ENCODE peak calls at places on chromosomes 6 and 20, in seven cellular contexts. One of them, this sample, is unnamed.

GRCh38 chr20:35093245-35093884 is 758 bp upstream of the TRPC4AP start:
- DNase-seq in H1: no peak
- DNase-seq in SK-N-SH: no peak
- DNase-seq in HCT116: no peak
- DNase-seq in HepG2: no peak
- DNase-seq in GM12878: no peak
- DNase-seq in K562: peak
- DNase-seq in this sample: no peak

GRCh38 chr20:25116746-25117457 is 35.0 kb upstream of the VSX1 start:
- DNase-seq in GM12878: no peak
- DNase-seq in HCT116: no peak
- DNase-seq in K562: no peak
- DNase-seq in SK-N-SH: no peak
- DNase-seq in H1: peak
- DNase-seq in HepG2: no peak
- DNase-seq in this sample: no peak

GRCh38 chr6:134106702-134107101 is 54.3 kb upstream of the SLC2A12 start:
- DNase-seq in SK-N-SH: no peak
- DNase-seq in HCT116: no peak
- DNase-seq in HepG2: no peak
- DNase-seq in GM12878: no peak
- DNase-seq in K562: no peak
- DNase-seq in H1: no peak
- DNase-seq in this sample: no peak

GRCh38 chr20:51385941-51386530 is 156.5 kb downstream of the NFATC2 start:
- DNase-seq in H1: no peak
- DNase-seq in K562: peak
- DNase-seq in SK-N-SH: peak
- DNase-seq in HCT116: peak
- DNase-seq in GM12878: no peak
- DNase-seq in HepG2: peak
- DNase-seq in this sample: peak

GRCh38 chr20:939606-940005 is 23.5 kb upstream of the ANGPT4 start:
- DNase-seq in HCT116: no peak
- DNase-seq in HepG2: no peak
- DNase-seq in K562: no peak
- DNase-seq in H1: no peak
- DNase-seq in GM12878: no peak
- DNase-seq in SK-N-SH: no peak
- DNase-seq in this sample: no peak

GRCh38 chr20:19022791-19023448 is 189.5 kb upstream of the SLC24A3 start:
- DNase-seq in SK-N-SH: no peak
- DNase-seq in HepG2: no peak
- DNase-seq in GM12878: no peak
- DNase-seq in HCT116: no peak
- DNase-seq in H1: peak
- DNase-seq in K562: no peak
- DNase-seq in this sample: no peak

GRCh38 chr20:63955281-63955845 is 853 bp downstream of the UCKL1 start:
- DNase-seq in HepG2: peak
- DNase-seq in SK-N-SH: peak
- DNase-seq in HCT116: no peak
- DNase-seq in K562: peak
- DNase-seq in GM12878: no peak
- DNase-seq in H1: peak
- DNase-seq in this sample: peak

GRCh38 chr20:35087355-35087754 is 5.3 kb downstream of the TRPC4AP start:
- DNase-seq in HCT116: no peak
- DNase-seq in K562: no peak
- DNase-seq in HepG2: no peak
- DNase-seq in GM12878: no peak
- DNase-seq in H1: no peak
- DNase-seq in SK-N-SH: no peak
- DNase-seq in this sample: no peak

GRCh38 chr6:25263602-25264001 is 15.6 kb upstream of the CARMIL1 start:
- DNase-seq in SK-N-SH: no peak
- DNase-seq in K562: no peak
- DNase-seq in HCT116: no peak
- DNase-seq in HepG2: no peak
- DNase-seq in H1: no peak
- DNase-seq in GM12878: no peak
- DNase-seq in this sample: no peak

GRCh38 chr6:22598386-22598785 is 29.0 kb downstream of the HDGFL1 start:
- DNase-seq in HepG2: no peak
- DNase-seq in K562: no peak
- DNase-seq in HCT116: no peak
- DNase-seq in SK-N-SH: no peak
- DNase-seq in GM12878: no peak
- DNase-seq in H1: no peak
- DNase-seq in this sample: no peak

GRCh38 chr6:133964052-133964451 is 11.0 kb downstream of the TBPL1 start:
- DNase-seq in GM12878: no peak
- DNase-seq in SK-N-SH: no peak
- DNase-seq in HepG2: no peak
- DNase-seq in K562: no peak
- DNase-seq in HCT116: no peak
- DNase-seq in H1: no peak
- DNase-seq in this sample: no peak

GRCh38 chr20:17556842-17557674 is 12.8 kb upstream of the DSTN start:
- DNase-seq in H1: peak
- DNase-seq in GM12878: no peak
- DNase-seq in SK-N-SH: peak
- DNase-seq in HepG2: no peak
- DNase-seq in HCT116: no peak
- DNase-seq in K562: peak
- DNase-seq in this sample: no peak

GRCh38 chr20:17558941-17559304 is 11.0 kb upstream of the DSTN start:
- DNase-seq in GM12878: no peak
- DNase-seq in HepG2: no peak
- DNase-seq in H1: no peak
- DNase-seq in K562: no peak
- DNase-seq in SK-N-SH: no peak
- DNase-seq in HCT116: no peak
- DNase-seq in this sample: no peak

GRCh38 chr20:17559338-17559737 is 10.5 kb upstream of the DSTN start:
- DNase-seq in GM12878: no peak
- DNase-seq in K562: no peak
- DNase-seq in SK-N-SH: no peak
- DNase-seq in HepG2: no peak
- DNase-seq in H1: peak
- DNase-seq in HCT116: no peak
- DNase-seq in this sample: peak

GRCh38 chr20:17558154-17558940 is 11.5 kb upstream of the DSTN start:
- DNase-seq in GM12878: no peak
- DNase-seq in HepG2: peak
- DNase-seq in H1: peak
- DNase-seq in SK-N-SH: no peak
- DNase-seq in HCT116: peak
- DNase-seq in K562: peak
- DNase-seq in this sample: peak

GRCh38 chr20:17557675-17558006 is 12.2 kb upstream of the DSTN start:
- DNase-seq in H1: no peak
- DNase-seq in HCT116: peak
- DNase-seq in GM12878: no peak
- DNase-seq in SK-N-SH: no peak
- DNase-seq in K562: peak
- DNase-seq in HepG2: peak
- DNase-seq in this sample: no peak
- TF ChIP-seq JUND in H1: no peak
- TF ChIP-seq JUND in HCT116: peak
- TF ChIP-seq JUND in GM12878: no peak
- TF ChIP-seq JUND in SK-N-SH: peak
- TF ChIP-seq JUND in K562: no peak
- TF ChIP-seq JUND in HepG2: no peak
- TF ChIP-seq JUND in this sample: peak

DNA sequence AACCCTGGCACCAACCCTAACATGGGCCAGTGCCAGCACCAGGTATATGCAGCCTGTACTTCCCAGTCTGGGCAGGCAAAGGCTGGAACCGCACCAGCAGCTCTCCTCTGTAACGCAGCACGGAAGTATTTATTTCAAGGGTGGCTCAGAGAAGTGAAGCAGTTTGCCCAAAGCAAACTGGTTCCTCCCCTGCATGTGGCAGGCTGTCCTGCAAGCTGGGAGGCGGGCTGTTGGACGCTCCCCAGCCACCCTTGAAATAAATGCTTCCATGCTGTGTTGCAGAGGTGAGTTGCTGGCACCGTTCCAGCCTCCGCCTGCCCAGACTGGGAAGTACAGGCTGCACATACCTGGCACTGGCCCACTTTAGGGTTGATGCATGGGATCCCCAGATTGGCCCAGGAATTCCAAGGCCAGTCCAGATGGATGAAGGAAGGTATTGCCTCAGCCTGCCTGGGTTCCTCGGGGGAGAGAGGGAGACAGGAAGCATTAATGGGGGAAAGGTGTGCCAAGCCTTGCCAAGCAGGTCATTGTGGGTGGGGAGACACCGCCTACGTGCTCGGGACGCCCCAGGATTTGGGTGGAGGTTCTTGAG is 49.8 kb downstream of the PPARD start:
- DNase-seq in HepG2: peak
- DNase-seq in K562: no peak
- DNase-seq in HCT116: no peak
- DNase-seq in SK-N-SH: no peak
- DNase-seq in H1: no peak
- DNase-seq in GM12878: no peak
- DNase-seq in this sample: peak
- TF ChIP-seq JUND in HepG2: no peak
- TF ChIP-seq JUND in K562: no peak
- TF ChIP-seq JUND in HCT116: no peak
- TF ChIP-seq JUND in SK-N-SH: no peak
- TF ChIP-seq JUND in H1: no peak
- TF ChIP-seq JUND in GM12878: no peak
- TF ChIP-seq JUND in this sample: no peak

GRCh38 chr6:2478200-2478599 is 232.8 kb upstream of the GMDS start:
- DNase-seq in K562: no peak
- DNase-seq in HepG2: no peak
- DNase-seq in SK-N-SH: no peak
- DNase-seq in GM12878: no peak
- DNase-seq in HCT116: no peak
- DNase-seq in H1: no peak
- DNase-seq in this sample: no peak
- TF ChIP-seq JUND in K562: no peak
- TF ChIP-seq JUND in HepG2: no peak
- TF ChIP-seq JUND in SK-N-SH: no peak
- TF ChIP-seq JUND in GM12878: no peak
- TF ChIP-seq JUND in HCT116: no peak
- TF ChIP-seq JUND in H1: no peak
- TF ChIP-seq JUND in this sample: no peak

GRCh38 chr6:123965894-123966293 is 162.2 kb downstream of the NKAIN2 start:
- DNase-seq in GM12878: no peak
- DNase-seq in K562: no peak
- DNase-seq in HepG2: peak
- DNase-seq in H1: no peak
- DNase-seq in HCT116: no peak
- DNase-seq in SK-N-SH: peak
- DNase-seq in this sample: peak
- TF ChIP-seq JUND in GM12878: no peak
- TF ChIP-seq JUND in K562: no peak
- TF ChIP-seq JUND in HepG2: no peak
- TF ChIP-seq JUND in H1: no peak
- TF ChIP-seq JUND in HCT116: no peak
- TF ChIP-seq JUND in SK-N-SH: no peak
- TF ChIP-seq JUND in this sample: no peak

GRCh38 chr6:16291739-16292138 is 53.4 kb downstream of the GMPR start:
- DNase-seq in HepG2: no peak
- DNase-seq in H1: no peak
- DNase-seq in K562: no peak
- DNase-seq in SK-N-SH: no peak
- DNase-seq in GM12878: no peak
- DNase-seq in HCT116: no peak
- DNase-seq in this sample: no peak

GRCh38 chr6:16292942-16293341 is 54.6 kb downstream of the GMPR start:
- DNase-seq in HepG2: no peak
- DNase-seq in H1: no peak
- DNase-seq in HCT116: no peak
- DNase-seq in SK-N-SH: no peak
- DNase-seq in K562: no peak
- DNase-seq in GM12878: no peak
- DNase-seq in this sample: no peak

GRCh38 chr6:16294371-16294770 is 56.0 kb downstream of the GMPR start:
- DNase-seq in K562: no peak
- DNase-seq in HepG2: no peak
- DNase-seq in SK-N-SH: no peak
- DNase-seq in GM12878: no peak
- DNase-seq in HCT116: no peak
- DNase-seq in H1: no peak
- DNase-seq in this sample: no peak

GRCh38 chr6:16295060-16295459 is 56.7 kb downstream of the GMPR start:
- DNase-seq in H1: no peak
- DNase-seq in K562: no peak
- DNase-seq in HCT116: no peak
- DNase-seq in SK-N-SH: no peak
- DNase-seq in HepG2: no peak
- DNase-seq in GM12878: no peak
- DNase-seq in this sample: no peak

DNA sequence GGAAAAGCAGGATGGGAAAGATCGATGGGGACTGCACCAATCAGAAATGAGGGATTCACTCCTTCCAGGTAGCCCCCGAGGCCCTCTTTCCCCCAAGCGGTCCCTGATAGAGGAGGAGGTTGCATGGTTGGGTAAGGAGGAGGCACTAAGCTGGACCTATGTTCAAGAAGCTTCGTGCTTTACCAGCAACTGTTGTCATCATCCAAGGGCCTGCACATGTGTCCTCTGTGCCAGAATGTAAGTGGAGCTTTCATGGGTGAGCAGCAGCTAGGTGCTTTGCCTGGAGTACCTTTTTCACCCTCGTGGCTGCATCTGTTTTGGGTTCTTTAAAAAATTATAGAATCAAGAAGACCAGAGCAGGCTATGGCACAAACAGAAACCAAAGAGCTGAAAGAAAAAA is 54.0 kb downstream of the GMPR start:
- DNase-seq in SK-N-SH: no peak
- DNase-seq in HCT116: no peak
- DNase-seq in HepG2: no peak
- DNase-seq in GM12878: no peak
- DNase-seq in K562: no peak
- DNase-seq in H1: no peak
- DNase-seq in this sample: no peak
- TF ChIP-seq JUND in SK-N-SH: no peak
- TF ChIP-seq JUND in HCT116: no peak
- TF ChIP-seq JUND in HepG2: no peak
- TF ChIP-seq JUND in GM12878: no peak
- TF ChIP-seq JUND in K562: no peak
- TF ChIP-seq JUND in H1: no peak
- TF ChIP-seq JUND in this sample: no peak

This sample was measured in T47D.